ENCODE peak calls at places on chromosomes 4 and X, in eight cellular contexts. M is HCT116, N is lower lobe of right lung, T is ovary, W is HFFc6, O is GM20000, L is left lung, I is endodermal cell. J is an unnamed sample.

GRCh38 chrX:40006025-40007017 is 91.4 kb downstream of the BCOR start:
- DNase-seq in O (peak), M (no peak), I (peak), N (peak), L (no peak), W (no peak), T (peak), J (no peak)

GRCh38 chr4:78152795-78153194 is 95.7 kb downstream of the FRAS1 start:
- DNase-seq in W (no peak), T (no peak), L (no peak), N (no peak), I (no peak), O (no peak), M (no peak), J (no peak)

GRCh38 chr4:9704551-9705332 is 76.7 kb upstream of the DRD5 start:
- DNase-seq in O (no peak), T (no peak), N (no peak), L (no peak), M (no peak), I (peak), W (no peak), J (no peak)

GRCh38 chr4:102586644-102587021 is 85.5 kb downstream of the NFKB1 start:
- DNase-seq in W (no peak), L (no peak), M (no peak), I (no peak), T (no peak), N (no peak), O (no peak), J (no peak)

GRCh38 chrX:54999717-55000598 is at the start of gene APEX2:
- DNase-seq in N (peak), T (peak), M (peak), W (peak), O (peak), I (peak), L (peak), J (peak)

GRCh38 chrX:40267334-40268118 is 169.8 kb upstream of the BCOR start:
- DNase-seq in W (no peak), N (no peak), T (no peak), L (no peak), O (peak), M (no peak), I (no peak), J (no peak)

GRCh38 chrX:17590892-17591740 is 146.2 kb upstream of the SCML1 start:
- DNase-seq in O (peak), M (peak), I (peak), L (peak), N (peak), W (peak), T (peak), J (peak)

GRCh38 chrX:43121637-43122036 is 343.7 kb upstream of the PPP1R2C start:
- DNase-seq in N (no peak), L (no peak), T (no peak), I (peak), W (no peak), M (no peak), O (no peak), J (no peak)

GRCh38 chr4:74969507-74970474 is 36.9 kb downstream of the PARM1 start:
- DNase-seq in I (peak), L (no peak), W (no peak), N (no peak), O (no peak), T (no peak), M (no peak), J (no peak)
- TF ChIP-seq CTCF in I (peak), L (no peak), W (no peak), N (peak), O (no peak), T (no peak), M (peak), J (peak)

GRCh38 chrX:25022499-25023325 is 6.9 kb upstream of the ARX start:
- DNase-seq in I (peak), M (no peak), O (no peak), L (no peak), T (no peak), N (no peak), W (no peak), J (no peak)
- TF ChIP-seq CTCF in I (peak), M (no peak), O (peak), L (no peak), T (no peak), N (no peak), W (peak), J (peak)

DNA sequence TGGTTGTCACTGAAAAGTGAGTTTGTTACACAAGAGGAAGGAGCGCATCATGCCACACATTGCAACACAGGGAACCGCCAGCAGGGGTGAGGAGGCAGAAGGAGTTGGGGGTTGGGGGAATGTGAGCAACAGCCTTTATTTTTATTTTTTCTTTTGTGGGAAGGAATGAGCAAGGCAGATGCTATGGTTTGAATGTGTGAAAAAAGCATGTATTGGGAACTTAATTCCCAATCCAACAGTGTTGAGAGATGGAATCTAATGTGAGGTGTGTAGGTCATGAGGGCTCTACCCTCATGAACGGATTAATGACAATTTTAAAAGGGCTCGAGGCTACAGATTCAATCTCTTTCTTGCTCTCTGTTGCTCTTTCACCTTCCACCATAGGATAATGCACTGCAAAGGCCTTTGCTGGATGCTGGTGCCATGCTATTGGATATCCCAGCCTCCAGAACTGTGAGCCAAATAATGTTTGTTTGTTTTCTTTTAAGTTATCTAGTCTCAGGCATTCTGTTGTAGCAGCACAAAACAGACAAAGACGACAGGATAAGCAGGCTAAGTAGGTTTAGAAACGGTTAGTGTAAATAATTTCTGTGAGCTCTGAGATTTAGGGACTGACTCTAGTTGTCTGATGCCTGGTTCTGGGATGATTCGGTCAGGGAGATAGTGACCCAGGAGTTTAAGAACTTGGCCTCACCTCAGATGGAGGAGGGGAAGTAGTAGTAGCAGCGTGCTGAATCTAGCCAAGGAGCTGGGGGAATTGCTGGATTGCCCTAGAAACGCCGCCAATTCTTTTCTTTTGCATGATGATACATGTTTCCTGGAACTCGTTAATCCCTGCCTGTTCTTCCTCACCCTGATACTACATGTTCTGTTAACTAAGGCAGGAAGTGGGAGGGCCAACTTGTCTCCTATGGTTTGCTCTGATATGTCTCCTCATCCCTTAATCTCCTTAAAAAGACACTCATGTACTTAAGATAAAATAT is 156.6 kb upstream of the CTSO start:
- DNase-seq in O (no peak), L (no peak), W (peak), M (no peak), T (no peak), I (peak), N (no peak), J (no peak)
- TF ChIP-seq CTCF in O (no peak), L (no peak), W (peak), M (peak), T (no peak), I (peak), N (no peak), J (peak)

GRCh38 chr4:121991968-121992367 is 40.1 kb upstream of the TRPC3 start:
- DNase-seq in O (no peak), I (no peak), M (no peak), W (no peak), L (no peak), N (no peak), T (no peak), J (no peak)
- TF ChIP-seq CTCF in O (no peak), I (no peak), M (no peak), W (no peak), L (no peak), N (no peak), T (no peak), J (no peak)

DNA sequence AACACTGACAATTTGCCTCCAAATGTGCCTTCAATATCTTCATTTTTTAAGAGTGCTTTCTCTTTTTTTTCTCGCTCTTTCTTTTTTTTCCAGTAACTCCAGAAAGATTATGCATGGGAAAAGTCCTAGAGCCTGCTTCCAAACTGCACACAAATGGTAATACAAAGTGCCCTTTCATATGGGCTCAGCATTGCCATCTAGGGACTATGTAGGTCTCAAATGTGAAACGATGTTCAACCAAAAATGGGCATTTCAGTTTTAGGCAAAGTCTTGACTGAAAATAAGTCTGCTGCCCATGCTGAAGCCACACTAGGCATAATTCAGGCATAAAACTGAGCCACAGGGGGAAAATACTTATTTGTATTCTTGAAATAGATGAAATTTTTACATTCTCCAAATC is 65.6 kb downstream of the SYNPO2 start:
- DNase-seq in O (no peak), L (no peak), I (no peak), W (peak), M (peak), T (no peak), N (no peak), J (no peak)
- TF ChIP-seq CTCF in O (no peak), L (no peak), I (no peak), W (peak), M (peak), T (peak), N (no peak), J (peak)

DNA sequence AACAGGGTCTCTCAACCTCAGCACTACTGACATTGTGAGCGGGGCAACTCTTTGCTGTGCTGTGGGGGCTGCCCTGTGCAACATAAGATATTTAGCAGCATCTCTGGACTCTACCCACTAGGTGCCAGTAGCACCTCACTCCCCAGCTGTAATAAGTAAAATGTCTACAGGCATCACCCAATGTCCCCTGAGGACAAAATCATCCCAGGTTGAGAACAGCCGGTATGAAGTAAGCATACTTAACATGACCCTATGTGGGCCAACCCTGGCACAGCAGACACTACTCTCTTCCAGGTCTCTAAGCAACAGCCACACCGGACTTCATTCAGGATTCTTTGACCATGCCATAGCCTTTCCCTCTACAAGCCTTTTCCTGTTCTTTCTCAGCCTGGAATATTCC is 10.5 kb upstream of the MGST2 start:
- DNase-seq in L (no peak), N (no peak), W (peak), O (no peak), M (no peak), I (no peak), T (no peak), J (no peak)
- TF ChIP-seq CTCF in L (no peak), N (peak), W (peak), O (no peak), M (peak), I (peak), T (no peak), J (peak)

GRCh38 chr4:37973481-37973880 is 13.3 kb downstream of the PTTG2 start:
- DNase-seq in M (no peak), O (no peak), L (no peak), I (no peak), W (no peak), T (no peak), N (no peak), J (no peak)

GRCh38 chr4:37967749-37968148 is 7.6 kb downstream of the PTTG2 start:
- DNase-seq in W (no peak), I (no peak), N (no peak), O (no peak), M (no peak), L (no peak), T (no peak), J (no peak)

GRCh38 chr4:37971202-37971601 is 11.0 kb downstream of the PTTG2 start:
- DNase-seq in N (no peak), T (no peak), W (no peak), M (no peak), O (no peak), I (no peak), L (no peak), J (no peak)

GRCh38 chr4:37968747-37969146 is 8.5 kb downstream of the PTTG2 start:
- DNase-seq in L (no peak), W (no peak), N (no peak), O (no peak), M (no peak), T (no peak), I (no peak), J (no peak)

GRCh38 chr4:37970702-37971101 is 10.5 kb downstream of the PTTG2 start:
- DNase-seq in N (peak), L (peak), W (peak), M (peak), I (peak), T (no peak), O (no peak), J (no peak)
- TF ChIP-seq CTCF in N (peak), L (peak), W (peak), M (peak), I (peak), T (no peak), O (peak), J (peak)

GRCh38 chr4:19739101-19739651 is 512.5 kb upstream of the SLIT2 start:
- DNase-seq in I (no peak), M (peak), T (no peak), L (no peak), N (no peak), W (peak), O (no peak), J (no peak)
- TF ChIP-seq CTCF in I (no peak), M (no peak), T (no peak), L (no peak), N (no peak), W (no peak), O (no peak), J (no peak)

J was measured in progenitor cell of endocrine pancreas.